ENCODE peak calls at places on chromosomes 3 and 15, in seven cellular contexts. J is GM12878, V is pancreas, N is mammary epithelial cell, O is A673, L is OCI-LY7, E is SJSA1. S is an unnamed sample. For H3K36me3, the result is how much of the 10 kb centered on the place peaks cover.

GRCh38 chr3:172813462-172813861 is 62.9 kb downstream of the ECT2 start:
- DNase-seq in V (no peak), O (no peak), J (no peak), N (no peak), L (no peak), E (no peak), S (no peak)

GRCh38 chr3:150348500-150348899 is 59.6 kb upstream of the TSC22D2 start:
- DNase-seq in O (peak), L (no peak), V (no peak), N (peak), E (peak), J (no peak), S (no peak)

GRCh38 chr3:67421912-67422311 is 232.5 kb downstream of the SUCLG2 start:
- DNase-seq in O (no peak), V (no peak), L (no peak), J (no peak), E (no peak), N (no peak), S (no peak)

GRCh38 chr3:195147649-195148121 is 123.3 kb downstream of the XXYLT1 start:
- DNase-seq in V (no peak), L (peak), J (peak), O (no peak), N (no peak), E (peak), S (no peak)

GRCh38 chr3:156587767-156588069 is 32.8 kb upstream of the SSR3 start:
- DNase-seq in J (no peak), N (no peak), E (no peak), V (no peak), L (no peak), O (no peak), S (no peak)

GRCh38 chr3:122178711-122179110 is 4.8 kb upstream of the CASR start:
- DNase-seq in E (no peak), L (no peak), V (no peak), O (no peak), N (no peak), J (no peak), S (no peak)

GRCh38 chr3:88534534-88534933 is 384.8 kb downstream of the C3orf38 start:
- DNase-seq in V (no peak), J (no peak), O (no peak), L (no peak), N (no peak), E (no peak), S (no peak)

GRCh38 chr3:190385835-190386688 is 1.9 kb upstream of the CLDN16 start:
- DNase-seq in L (no peak), N (peak), V (no peak), E (peak), J (no peak), O (peak), S (peak)

GRCh38 chr15:50786468-50786867 is 21.0 kb upstream of the SPPL2A start:
- DNase-seq in O (no peak), J (no peak), L (no peak), V (no peak), E (no peak), N (no peak), S (no peak)

GRCh38 chr3:37506968-37507535 is 332.7 kb upstream of the LRRFIP2 start:
- DNase-seq in N (no peak), J (no peak), L (no peak), V (no peak), O (no peak), E (no peak), S (no peak)

GRCh38 chr3:53680026-53680425 is 166.2 kb downstream of the CHDH start:
- DNase-seq in E (no peak), N (no peak), O (no peak), V (no peak), L (no peak), J (no peak), S (no peak)

GRCh38 chr3:113287111-113287817 is 75.9 kb downstream of the BOC start:
- DNase-seq in O (no peak), E (peak), J (no peak), N (peak), V (no peak), L (no peak), S (no peak)

GRCh38 chr3:34009480-34009844 is 211.0 kb downstream of the PDCD6IP start:
- DNase-seq in N (no peak), L (no peak), J (no peak), V (no peak), E (no peak), O (peak), S (no peak)

GRCh38 chr3:31176045-31176444 is 281.6 kb upstream of the GADL1 start:
- DNase-seq in N (no peak), J (no peak), E (no peak), V (no peak), O (no peak), L (no peak), S (no peak)

GRCh38 chr15:60840703-60841411 is 361.9 kb upstream of the ICE2 start:
- DNase-seq in L (no peak), N (no peak), E (no peak), O (no peak), J (no peak), V (no peak), S (no peak)

GRCh38 chr15:96867992-96868391 is 537.5 kb downstream of the NR2F2 start:
- DNase-seq in J (no peak), E (no peak), V (no peak), N (no peak), O (no peak), L (no peak), S (no peak)

GRCh38 chr15:61199681-61200080 is 29.4 kb downstream of the RORA start:
- DNase-seq in O (no peak), N (no peak), V (no peak), J (no peak), E (no peak), L (no peak), S (no peak)

GRCh38 chr3:40317061-40317676 is 7.7 kb downstream of the EIF1B start:
- DNase-seq in E (no peak), O (peak), L (peak), N (peak), J (no peak), V (no peak), S (peak)

GRCh38 chr3:49756036-49756435 is 30.3 kb downstream of the IP6K1 start:
- DNase-seq in J (no peak), V (no peak), E (no peak), N (no peak), L (no peak), O (no peak), S (no peak)

GRCh38 chr3:181363231-181363630 is 348.5 kb upstream of the SOX2 start:
- DNase-seq in E (no peak), O (no peak), V (no peak), L (no peak), J (no peak), N (no peak), S (no peak)

GRCh38 chr3:14148041-14148985 is 23.5 kb downstream of the TMEM43 start:
- DNase-seq in J (no peak), V (no peak), L (no peak), O (peak), E (no peak), N (no peak), S (no peak)

GRCh38 chr15:49286649-49287394 is 116.8 kb downstream of the GALK2 start:
- DNase-seq in L (no peak), E (no peak), O (no peak), N (no peak), J (no peak), V (no peak), S (no peak)

GRCh38 chr15:76517910-76518309 is 181.3 kb downstream of the ISL2 start:
- DNase-seq in V (no peak), E (no peak), O (peak), N (no peak), L (no peak), J (no peak), S (peak)

GRCh38 chr15:78449220-78449999 is 11.4 kb downstream of the IREB2 start:
- DNase-seq in N (peak), O (no peak), V (no peak), J (no peak), E (no peak), L (no peak), S (no peak)

GRCh38 chr3:52118156-52118875 is 35.9 kb downstream of the POC1A start:
- DNase-seq in E (no peak), V (no peak), N (no peak), J (no peak), O (no peak), L (no peak), S (no peak)
- H3K27ac ChIP-seq in E (no peak), V (no peak), N (no peak), J (no peak), O (no peak), L (no peak), S (no peak)

GRCh38 chr3:148084931-148085330 is 612.8 kb upstream of the AGTR1 start:
- DNase-seq in J (peak), L (no peak), O (peak), V (no peak), E (no peak), N (no peak), S (no peak)
- H3K4me3 ChIP-seq in J (no peak), L (no peak), O (no peak), V (no peak), E (no peak), N (no peak), S (no peak)

GRCh38 chr15:100140527-100141303 is 201.1 kb downstream of the ADAMTS17 start:
- DNase-seq in J (no peak), L (no peak), N (no peak), E (no peak), V (no peak), O (no peak), S (no peak)

DNA sequence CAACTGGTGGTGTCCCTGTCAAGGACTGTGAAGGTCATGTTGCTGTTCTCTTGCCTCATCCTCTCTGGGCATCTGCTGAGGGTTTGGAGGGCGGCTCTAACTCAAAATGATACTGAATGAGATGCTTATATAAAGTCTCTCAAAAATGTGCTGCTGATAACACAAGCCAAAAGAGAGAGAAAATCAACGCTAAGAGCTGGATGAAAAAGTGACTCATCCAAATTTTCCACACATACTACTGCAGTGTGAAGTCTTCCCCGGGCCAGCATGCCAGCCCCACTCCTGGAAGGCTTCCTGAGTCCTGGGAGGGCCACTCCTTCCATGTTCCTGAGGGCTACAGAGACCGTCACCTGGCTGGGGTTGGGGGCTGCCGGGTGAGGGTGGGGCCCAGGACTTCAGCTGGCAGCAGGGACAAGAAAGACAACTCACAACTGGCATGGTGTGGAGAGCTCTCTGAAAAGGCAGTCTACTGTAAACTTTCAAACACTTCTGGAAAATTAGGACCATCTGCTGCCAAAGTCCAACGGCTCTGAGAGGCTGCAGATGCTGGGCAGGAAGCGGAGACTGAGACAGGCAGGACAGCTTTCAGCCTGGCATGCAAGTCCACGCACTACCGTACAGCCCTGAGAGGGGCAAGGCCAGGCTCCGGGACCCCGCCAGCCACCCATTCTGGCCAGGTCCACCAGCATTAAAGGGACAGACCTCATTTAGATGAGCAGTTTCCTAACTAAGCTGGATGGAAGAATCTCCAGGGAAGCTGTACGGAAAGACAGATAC is 200.3 kb downstream of the ADAMTS17 start:
- DNase-seq in O (no peak), E (no peak), V (no peak), J (no peak), N (no peak), L (no peak), S (no peak)
- H3K36me3 ChIP-seq in O (under half), E (under half), V (under half), J (under half), N (under half), L (under half), S (under half)

DNA sequence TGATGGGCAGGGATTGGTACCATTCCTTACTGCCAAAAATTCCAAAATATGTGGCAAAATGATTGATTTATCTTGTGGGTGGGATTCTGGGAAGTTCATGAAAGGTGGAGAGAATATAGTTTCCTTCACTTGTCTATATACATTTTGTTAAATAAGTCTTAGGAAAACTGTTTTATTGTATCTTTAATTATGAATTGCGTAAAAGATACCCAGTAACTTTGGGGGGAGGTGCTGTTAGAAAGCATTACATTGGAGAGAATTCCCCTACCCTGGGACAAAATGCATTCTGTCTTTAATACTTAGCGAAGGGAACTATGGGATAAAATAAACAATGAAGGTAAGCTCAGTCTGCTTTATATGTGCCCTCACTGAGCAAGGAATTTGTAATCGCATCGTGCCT is 4.6 kb downstream of the SETD5 start:
- DNase-seq in V (no peak), O (no peak), E (no peak), N (no peak), J (no peak), L (no peak), S (no peak)
- H3K27ac ChIP-seq in V (peak), O (peak), E (no peak), N (peak), J (no peak), L (no peak), S (no peak)

S was measured in SJCRH30.